ENCODE peak calls at places on chromosomes 12 and 14, in five cellular contexts. U is activated T-helper 1 cell treated with anti-CD3 and anti-CD28 coated beads, Interleukin-12 subunit alpha, Interleukin-12 subunit beta, Interleukin-2, Interleukin-4 antibody, amounts not matched to agents 30 ng/mL and 10 ng/mL and 1 ng/mL, durations not matched to agents 14 hours and 24 hours and 36 hours; C is GM13976; W is iPS DF 6.9; Q is GM03348. F is an unnamed sample.

GRCh38 chr14:79645753-79646362 is 565.4 kb downstream of the DIO2 start:
- DNase-seq in U (no peak), C (no peak), W (no peak), Q (no peak), F (no peak)

GRCh38 chr14:68278568-68279436 is 459.2 kb downstream of the RAD51B start:
- DNase-seq in U (no peak), C (no peak), W (no peak), Q (peak; percentile 50), F (no peak)

GRCh38 chr12:112677050-112677765 is 114.3 kb upstream of the RPH3A start:
- DNase-seq in U (no peak), C (no peak), W (no peak), Q (no peak), F (no peak)

GRCh38 chr12:120367252-120367923 is 1.6 kb downstream of the MSI1 start:
- DNase-seq in U (no peak), C (no peak), W (no peak), Q (no peak), F (peak; percentile 32)

GRCh38 chr14:77107228-77107627 is 9.2 kb downstream of the CIPC start:
- DNase-seq in U (no peak), C (no peak), W (no peak), Q (no peak), F (no peak)

GRCh38 chr12:130780325-130780724 is 58.7 kb downstream of the STX2 start:
- DNase-seq in U (no peak), C (no peak), W (no peak), Q (no peak), F (no peak)

GRCh38 chr14:51395361-51395849 is 155.4 kb downstream of the TMX1 start:
- DNase-seq in U (no peak), C (no peak), W (no peak), Q (peak; percentile 84), F (no peak)

GRCh38 chr12:31029916-31030562 is 43.6 kb upstream of the DDX11 start:
- DNase-seq in U (no peak), C (no peak), W (no peak), Q (no peak), F (no peak)

GRCh38 chr14:89907655-89908054 is 46.9 kb downstream of the EFCAB11 start:
- DNase-seq in U (no peak), C (no peak), W (no peak), Q (no peak), F (no peak)

GRCh38 chr12:26630546-26631027 is 202.4 kb downstream of the ITPR2 start:
- DNase-seq in U (no peak), C (no peak), W (no peak), Q (peak; percentile 11), F (no peak)

GRCh38 chr12:49866859-49867579 is 24.1 kb upstream of the BCDIN3D start:
- DNase-seq in U (peak; percentile 65), C (peak; percentile 95), W (peak; percentile 54), Q (peak; percentile 92), F (peak; percentile 93)

GRCh38 chr12:70692681-70693288 is 55.6 kb upstream of the PTPRB start:
- DNase-seq in U (no peak), C (no peak), W (no peak), Q (peak; percentile 67), F (no peak)

GRCh38 chr12:16150290-16150689 is 127.2 kb downstream of the SLC15A5 start:
- DNase-seq in U (no peak), C (no peak), W (no peak), Q (no peak), F (no peak)

GRCh38 chr14:79136437-79137430 is 966.6 kb downstream of the NRXN3 start:
- DNase-seq in U (no peak), C (no peak), W (no peak), Q (no peak), F (no peak)

GRCh38 chr12:6540181-6540877 is 6.0 kb downstream of the GAPDH start:
- DNase-seq in U (peak; percentile 54), C (peak; percentile 77), W (no peak), Q (peak; percentile 94), F (peak; percentile 57)

GRCh38 chr12:12723681-12724420 is 6.7 kb downstream of the CDKN1B start:
- DNase-seq in U (no peak), C (no peak), W (no peak), Q (peak; percentile 61), F (peak; percentile 47)

GRCh38 chr12:111991535-111991934 is 21.4 kb downstream of the TMEM116 start:
- DNase-seq in U (no peak), C (no peak), W (no peak), Q (no peak), F (no peak)

GRCh38 chr14:85528080-85528881 is 1.7 kb upstream of the FLRT2 start:
- DNase-seq in U (no peak), C (no peak), W (no peak), Q (peak; percentile 58), F (no peak)

GRCh38 chr14:21263284-21264024 is 5.8 kb downstream of the HNRNPC start:
- DNase-seq in U (no peak), C (no peak), W (no peak), Q (peak; percentile 12), F (no peak)

GRCh38 chr12:53703746-53704145 is 23.5 kb downstream of the CALCOCO1 start:
- DNase-seq in U (no peak), C (no peak), W (no peak), Q (peak; percentile 40), F (no peak)

GRCh38 chr12:102950107-102950949 is 7.1 kb upstream of the ASCL1 start:
- DNase-seq in U (no peak), C (no peak), W (no peak), Q (no peak), F (no peak)

GRCh38 chr14:70595443-70596185 is 4.8 kb downstream of the MED6 start:
- DNase-seq in U (no peak), C (no peak), W (no peak), Q (no peak), F (no peak)

GRCh38 chr12:126747530-126748149 is 1519.3 kb upstream of the TMEM132C start:
- DNase-seq in U (peak; percentile 14), C (peak; percentile 44), W (no peak), Q (peak; percentile 77), F (peak; percentile 31)

GRCh38 chr12:123886931-123887582 is 85.6 kb downstream of the CCDC92 start:
- DNase-seq in U (no peak), C (no peak), W (no peak), Q (no peak), F (no peak)

GRCh38 chr12:43758728-43759563 is at the start of the genes IRAK4 and PUS7L:
- DNase-seq in U (peak; percentile 91), C (peak; percentile 96), W (peak; percentile 79), Q (peak; percentile 97), F (peak; percentile 92)

GRCh38 chr14:96965885-96966595 is 168.9 kb downstream of the VRK1 start:
- DNase-seq in U (no peak), C (no peak), W (peak; percentile 11), Q (no peak), F (no peak)

GRCh38 chr12:13258717-13259119 is 62.2 kb downstream of the EMP1 start:
- DNase-seq in U (no peak), C (no peak), W (no peak), Q (no peak), F (no peak)

GRCh38 chr14:100339757-100340453 is 16.8 kb downstream of the SLC25A47 start:
- DNase-seq in U (no peak), C (no peak), W (no peak), Q (no peak), F (no peak)

GRCh38 chr12:68479261-68479581 is 131.5 kb upstream of the RAP1B start:
- DNase-seq in U (no peak), C (no peak), W (no peak), Q (peak; percentile 71), F (no peak)

F was measured in GM13977.